ENCODE peak calls at places on chromosomes 6 and 20, in six cellular contexts. One of them, this sample, is unnamed.

GRCh38 chr6:105483492-105483891 is 80.6 kb upstream of the PREP start:
- DNase-seq in SK-N-SH: no peak
- DNase-seq in GM12878: no peak
- DNase-seq in HepG2: no peak
- DNase-seq in K562: no peak
- DNase-seq in H1: no peak
- DNase-seq in this sample: no peak

GRCh38 chr6:391559-392440 is at the start of gene IRF4:
- DNase-seq in H1: no peak
- DNase-seq in GM12878: no peak
- DNase-seq in SK-N-SH: no peak
- DNase-seq in HepG2: no peak
- DNase-seq in K562: no peak
- DNase-seq in this sample: no peak

GRCh38 chr20:46572181-46572580 is 21.7 kb upstream of the OCSTAMP start:
- DNase-seq in H1: no peak
- DNase-seq in SK-N-SH: peak
- DNase-seq in GM12878: no peak
- DNase-seq in K562: no peak
- DNase-seq in HepG2: no peak
- DNase-seq in this sample: no peak

GRCh38 chr6:19849736-19850135 is 12.6 kb downstream of the ID4 start:
- DNase-seq in HepG2: no peak
- DNase-seq in H1: no peak
- DNase-seq in GM12878: no peak
- DNase-seq in SK-N-SH: no peak
- DNase-seq in K562: no peak
- DNase-seq in this sample: no peak

GRCh38 chr6:27867051-27867940 is 44.9 kb downstream of the OR2B2 start:
- DNase-seq in GM12878: peak
- DNase-seq in H1: no peak
- DNase-seq in K562: peak
- DNase-seq in HepG2: peak
- DNase-seq in SK-N-SH: peak
- DNase-seq in this sample: no peak

GRCh38 chr6:10413850-10414765 is 766 bp downstream of the TFAP2A start:
- DNase-seq in H1: no peak
- DNase-seq in SK-N-SH: no peak
- DNase-seq in K562: no peak
- DNase-seq in GM12878: no peak
- DNase-seq in HepG2: no peak
- DNase-seq in this sample: no peak

GRCh38 chr20:63955281-63955845 is 853 bp downstream of the UCKL1 start:
- DNase-seq in GM12878: no peak
- DNase-seq in HepG2: peak
- DNase-seq in H1: no peak
- DNase-seq in K562: peak
- DNase-seq in SK-N-SH: peak
- DNase-seq in this sample: peak

GRCh38 chr6:79613912-79614311 is 17.2 kb upstream of the SH3BGRL2 start:
- DNase-seq in SK-N-SH: no peak
- DNase-seq in K562: no peak
- DNase-seq in GM12878: no peak
- DNase-seq in H1: no peak
- DNase-seq in HepG2: no peak
- DNase-seq in this sample: no peak

GRCh38 chr6:113873043-113873667 is 16.0 kb downstream of the MARCKS start:
- DNase-seq in GM12878: no peak
- DNase-seq in H1: no peak
- DNase-seq in SK-N-SH: no peak
- DNase-seq in K562: no peak
- DNase-seq in HepG2: peak
- DNase-seq in this sample: peak

GRCh38 chr6:28090902-28091586 is 10.7 kb downstream of the ZNF165 start:
- DNase-seq in HepG2: no peak
- DNase-seq in SK-N-SH: peak
- DNase-seq in GM12878: no peak
- DNase-seq in K562: no peak
- DNase-seq in H1: no peak
- DNase-seq in this sample: no peak

GRCh38 chr20:62925420-62926228 is 681 bp downstream of the DIDO1 start:
- DNase-seq in H1: no peak
- DNase-seq in HepG2: no peak
- DNase-seq in SK-N-SH: peak
- DNase-seq in K562: no peak
- DNase-seq in GM12878: no peak
- DNase-seq in this sample: no peak

GRCh38 chr20:35618372-35619131 is 2.9 kb downstream of the SPAG4 start:
- DNase-seq in SK-N-SH: peak
- DNase-seq in HepG2: no peak
- DNase-seq in K562: no peak
- DNase-seq in H1: no peak
- DNase-seq in GM12878: no peak
- DNase-seq in this sample: no peak

GRCh38 chr6:139436521-139437348 is 62.3 kb upstream of the CITED2 start:
- DNase-seq in HepG2: no peak
- DNase-seq in K562: no peak
- DNase-seq in SK-N-SH: no peak
- DNase-seq in GM12878: no peak
- DNase-seq in H1: no peak
- DNase-seq in this sample: no peak

GRCh38 chr20:60453388-60453787 is 495.2 kb downstream of the CDH26 start:
- DNase-seq in K562: no peak
- DNase-seq in HepG2: no peak
- DNase-seq in GM12878: no peak
- DNase-seq in H1: no peak
- DNase-seq in SK-N-SH: no peak
- DNase-seq in this sample: no peak

GRCh38 chr6:112576421-112576820 is 229.3 kb downstream of the RFPL4B start:
- DNase-seq in K562: no peak
- DNase-seq in GM12878: no peak
- DNase-seq in HepG2: no peak
- DNase-seq in SK-N-SH: no peak
- DNase-seq in H1: no peak
- DNase-seq in this sample: no peak

GRCh38 chr6:134368670-134369069 is 50.8 kb upstream of the SGK1 start:
- DNase-seq in K562: no peak
- DNase-seq in GM12878: no peak
- DNase-seq in HepG2: no peak
- DNase-seq in H1: no peak
- DNase-seq in SK-N-SH: peak
- DNase-seq in this sample: no peak

GRCh38 chr20:45049904-45050471 is 50.9 kb downstream of the KCNS1 start:
- DNase-seq in H1: no peak
- DNase-seq in GM12878: no peak
- DNase-seq in K562: no peak
- DNase-seq in HepG2: no peak
- DNase-seq in SK-N-SH: no peak
- DNase-seq in this sample: no peak

GRCh38 chr20:9306521-9306920 is 207.9 kb upstream of the LAMP5 start:
- DNase-seq in HepG2: peak
- DNase-seq in H1: no peak
- DNase-seq in SK-N-SH: no peak
- DNase-seq in K562: no peak
- DNase-seq in GM12878: no peak
- DNase-seq in this sample: no peak

GRCh38 chr6:169589699-169590257 is 112.1 kb downstream of the WDR27 start:
- DNase-seq in K562: no peak
- DNase-seq in HepG2: no peak
- DNase-seq in GM12878: no peak
- DNase-seq in H1: no peak
- DNase-seq in SK-N-SH: no peak
- DNase-seq in this sample: no peak

GRCh38 chr6:7311920-7312615 is 931 bp downstream of the SSR1 start:
- DNase-seq in K562: no peak
- DNase-seq in HepG2: peak
- DNase-seq in SK-N-SH: no peak
- DNase-seq in H1: no peak
- DNase-seq in GM12878: no peak
- DNase-seq in this sample: no peak

DNA sequence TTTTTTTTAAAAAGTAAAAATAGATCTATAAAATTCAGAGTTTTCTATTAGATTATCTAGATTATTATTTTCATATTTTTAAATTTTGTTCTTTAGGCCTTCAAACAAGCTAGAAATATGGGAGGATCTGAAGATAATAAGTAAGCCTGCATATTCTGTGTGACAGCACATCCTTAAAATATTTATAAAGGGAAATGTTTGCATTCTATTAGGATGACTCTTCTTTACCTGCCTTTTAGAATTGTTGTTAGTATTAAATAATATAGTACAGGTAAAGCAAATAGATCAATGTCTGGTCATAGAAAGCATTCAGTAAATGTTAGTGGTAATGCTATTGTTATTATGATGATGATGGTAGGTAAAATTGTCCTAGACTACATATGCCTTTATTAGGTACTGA is 17.4 kb downstream of the PEX3 start:
- DNase-seq in H1: no peak
- DNase-seq in SK-N-SH: no peak
- DNase-seq in GM12878: no peak
- DNase-seq in K562: no peak
- DNase-seq in HepG2: no peak
- DNase-seq in this sample: no peak
- TF ChIP-seq GABPA in H1: no peak
- TF ChIP-seq GABPA in SK-N-SH: no peak
- TF ChIP-seq GABPA in GM12878: no peak
- TF ChIP-seq GABPA in K562: no peak
- TF ChIP-seq GABPA in HepG2: no peak
- TF ChIP-seq GABPA in this sample: no peak

GRCh38 chr6:140576004-140576555 is 1201.6 kb upstream of the CITED2 start:
- DNase-seq in SK-N-SH: no peak
- DNase-seq in H1: no peak
- DNase-seq in K562: no peak
- DNase-seq in GM12878: no peak
- DNase-seq in HepG2: no peak
- DNase-seq in this sample: no peak
- TF ChIP-seq GABPA in SK-N-SH: no peak
- TF ChIP-seq GABPA in H1: no peak
- TF ChIP-seq GABPA in K562: no peak
- TF ChIP-seq GABPA in GM12878: no peak
- TF ChIP-seq GABPA in HepG2: no peak
- TF ChIP-seq GABPA in this sample: no peak

GRCh38 chr20:37234254-37234581 is 27.4 kb downstream of the GHRH start:
- DNase-seq in K562: no peak
- DNase-seq in HepG2: no peak
- DNase-seq in GM12878: no peak
- DNase-seq in SK-N-SH: peak
- DNase-seq in H1: no peak
- DNase-seq in this sample: no peak

GRCh38 chr20:37233471-37234253 is 28.0 kb downstream of the GHRH start:
- DNase-seq in SK-N-SH: no peak
- DNase-seq in K562: no peak
- DNase-seq in H1: no peak
- DNase-seq in GM12878: no peak
- DNase-seq in HepG2: no peak
- DNase-seq in this sample: no peak

GRCh38 chr20:37229300-37229699 is 32.3 kb downstream of the GHRH start:
- DNase-seq in K562: no peak
- DNase-seq in GM12878: no peak
- DNase-seq in SK-N-SH: no peak
- DNase-seq in HepG2: no peak
- DNase-seq in H1: peak
- DNase-seq in this sample: no peak

GRCh38 chr20:37230200-37230599 is 31.4 kb downstream of the GHRH start:
- DNase-seq in HepG2: no peak
- DNase-seq in H1: no peak
- DNase-seq in SK-N-SH: no peak
- DNase-seq in K562: no peak
- DNase-seq in GM12878: no peak
- DNase-seq in this sample: no peak

DNA sequence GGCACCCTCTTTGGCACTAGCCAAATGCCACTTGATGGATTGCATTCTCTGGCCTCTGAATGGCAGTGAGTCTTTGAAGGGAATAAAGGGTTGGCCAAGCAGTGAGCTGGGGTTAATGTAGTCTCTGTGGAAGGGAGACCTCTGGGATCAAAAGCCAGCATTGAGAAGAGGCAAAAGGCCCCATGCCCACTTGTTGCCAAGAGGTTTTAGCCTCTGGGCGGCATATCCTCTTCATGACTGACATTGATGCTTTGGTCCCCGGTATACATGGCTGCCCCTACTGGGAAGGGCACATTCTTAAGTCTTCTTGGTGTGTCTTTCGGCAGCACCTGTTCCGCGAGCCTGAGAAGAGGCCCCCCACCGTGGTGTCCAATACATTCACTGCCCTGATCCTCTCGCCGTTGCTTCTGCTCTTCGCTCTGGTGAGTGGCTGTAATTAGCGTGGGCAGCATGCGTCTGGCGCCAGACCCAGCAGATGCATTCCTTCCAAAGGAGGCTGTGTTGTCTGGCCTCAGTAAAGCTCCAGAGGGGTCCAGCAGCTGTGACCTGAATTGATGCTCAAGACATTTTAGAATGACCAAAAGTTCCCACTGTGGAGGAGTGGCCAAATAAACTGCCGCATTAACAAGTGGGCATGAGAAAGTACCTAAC is 29.5 kb downstream of the GHRH start:
- DNase-seq in H1: no peak
- DNase-seq in SK-N-SH: peak
- DNase-seq in GM12878: no peak
- DNase-seq in HepG2: no peak
- DNase-seq in K562: no peak
- DNase-seq in this sample: no peak
- TF ChIP-seq GABPA in H1: no peak
- TF ChIP-seq GABPA in SK-N-SH: no peak
- TF ChIP-seq GABPA in GM12878: no peak
- TF ChIP-seq GABPA in HepG2: no peak
- TF ChIP-seq GABPA in K562: no peak
- TF ChIP-seq GABPA in this sample: no peak

GRCh38 chr6:123518441-123519190 is 118.1 kb downstream of the TRDN start:
- DNase-seq in HepG2: no peak
- DNase-seq in H1: no peak
- DNase-seq in SK-N-SH: no peak
- DNase-seq in GM12878: no peak
- DNase-seq in K562: no peak
- DNase-seq in this sample: no peak

GRCh38 chr6:123524781-123525180 is 112.0 kb downstream of the TRDN start:
- DNase-seq in SK-N-SH: no peak
- DNase-seq in K562: no peak
- DNase-seq in GM12878: no peak
- DNase-seq in HepG2: no peak
- DNase-seq in H1: no peak
- DNase-seq in this sample: no peak

GRCh38 chr6:123520208-123520607 is 116.5 kb downstream of the TRDN start:
- DNase-seq in H1: no peak
- DNase-seq in SK-N-SH: no peak
- DNase-seq in HepG2: no peak
- DNase-seq in GM12878: no peak
- DNase-seq in K562: no peak
- DNase-seq in this sample: no peak

GRCh38 chr6:123515715-123516114 is 121.0 kb downstream of the TRDN start:
- DNase-seq in GM12878: no peak
- DNase-seq in H1: no peak
- DNase-seq in K562: no peak
- DNase-seq in SK-N-SH: no peak
- DNase-seq in HepG2: no peak
- DNase-seq in this sample: no peak

DNA sequence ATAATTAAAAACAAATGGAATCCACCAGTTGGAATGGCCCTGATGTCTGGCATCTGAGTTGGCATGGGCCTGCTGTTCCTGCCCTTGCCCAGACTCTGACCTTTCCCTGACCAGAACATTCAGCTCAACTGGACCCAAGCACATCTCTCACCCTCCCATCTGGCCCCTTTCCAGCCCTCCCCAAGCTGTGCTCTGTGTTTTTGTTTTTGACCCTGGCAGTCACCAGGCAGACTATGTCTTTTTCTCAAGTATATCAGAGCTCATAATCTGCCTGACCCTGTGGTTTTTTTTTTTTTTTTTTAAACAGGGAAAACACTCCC is 117.6 kb downstream of the TRDN start:
- DNase-seq in HepG2: no peak
- DNase-seq in GM12878: no peak
- DNase-seq in K562: no peak
- DNase-seq in H1: no peak
- DNase-seq in SK-N-SH: no peak
- DNase-seq in this sample: no peak
- TF ChIP-seq GABPA in HepG2: no peak
- TF ChIP-seq GABPA in GM12878: no peak
- TF ChIP-seq GABPA in K562: no peak
- TF ChIP-seq GABPA in H1: no peak
- TF ChIP-seq GABPA in SK-N-SH: no peak
- TF ChIP-seq GABPA in this sample: no peak

This sample was measured in HL-60.